ENCODE peak calls at places on chromosome 5, in four cellular contexts. Y is fibroblast of lung; X is CD8-positive, alpha-beta T cell; J is heart right ventricle. A is an unnamed sample.

GRCh38 chr5:34436761-34437501 is 219.2 kb upstream of the RAI14 start:
- DNase-seq in X (no peak), J (no peak), Y (peak; percentile 86), A (no peak)

GRCh38 chr5:115098041-115098702 is 71.5 kb downstream of the TRIM36 start:
- DNase-seq in X (peak; percentile 21), Y (peak; percentile 69), J (no peak), A (peak; percentile 1)

GRCh38 chr5:148924817-148925216 is 98.4 kb downstream of the ADRB2 start:
- DNase-seq in X (no peak), Y (no peak), J (peak; percentile 64), A (no peak)

GRCh38 chr5:115461506-115462290 is 82.9 kb downstream of the FEM1C start:
- DNase-seq in X (no peak), J (no peak), Y (peak; percentile 69), A (no peak)

GRCh38 chr5:141560725-141561483 is 57.9 kb downstream of the DIAPH1 start:
- DNase-seq in Y (peak; percentile 99), J (peak; percentile 95), X (no peak), A (peak; percentile 84)

GRCh38 chr5:154342963-154343362 is 102.8 kb upstream of the SAP30L start:
- DNase-seq in X (no peak), Y (no peak), J (no peak), A (no peak)

GRCh38 chr5:17415282-17415681 is 82.7 kb upstream of the TAF11L2 start:
- DNase-seq in Y (no peak), X (no peak), J (no peak), A (no peak)

GRCh38 chr5:77167695-77168111 is 42.8 kb upstream of the PDE8B start:
- DNase-seq in X (no peak), Y (peak; percentile 88), J (no peak), A (no peak)

GRCh38 chr5:72194846-72195245 is 87.6 kb downstream of the MAP1B start:
- DNase-seq in Y (no peak), J (no peak), X (peak; percentile 10), A (no peak)

GRCh38 chr5:151164687-151165392 is 7.3 kb upstream of the ANXA6 start:
- DNase-seq in Y (peak; percentile 84), X (peak; percentile 81), J (peak; percentile 84), A (peak; percentile 75)

GRCh38 chr5:135814254-135814653 is 20.2 kb upstream of the SLC25A48 start:
- DNase-seq in X (no peak), J (no peak), Y (no peak), A (no peak)

GRCh38 chr5:169458269-169458668 is 125.3 kb upstream of the SPDL1 start:
- DNase-seq in J (no peak), Y (no peak), X (no peak), A (no peak)

GRCh38 chr5:113612060-113612496 is 98.6 kb downstream of the YTHDC2 start:
- DNase-seq in Y (peak; percentile 57), J (no peak), X (no peak), A (no peak)

GRCh38 chr5:170353011-170353890 is 35.9 kb downstream of the KCNMB1 start:
- DNase-seq in Y (no peak), J (no peak), X (no peak), A (peak; percentile 25)

GRCh38 chr5:16502866-16503265 is 37.3 kb upstream of the ZNF622 start:
- DNase-seq in J (no peak), X (no peak), Y (no peak), A (no peak)

GRCh38 chr5:94968507-94969095 is 316.3 kb downstream of the MCTP1 start:
- DNase-seq in X (no peak), J (peak; percentile 24), Y (peak; percentile 83), A (peak; percentile 18)

GRCh38 chr5:141692533-141692888 is 10.5 kb upstream of the ARAP3 start:
- DNase-seq in Y (no peak), X (no peak), J (no peak), A (no peak)

GRCh38 chr5:175541264-175541663 is 62.9 kb downstream of the SFXN1 start:
- DNase-seq in X (no peak), Y (no peak), J (no peak), A (no peak)

GRCh38 chr5:1020461-1020961 is 11.9 kb downstream of the NKD2 start:
- DNase-seq in Y (no peak), J (no peak), X (no peak), A (no peak)

GRCh38 chr5:159965031-159965837 is 43.7 kb upstream of the TTC1 start:
- DNase-seq in J (peak; percentile 39), X (peak; percentile 8), Y (peak; percentile 67), A (peak; percentile 55)

GRCh38 chr5:1140188-1140817 is 28.4 kb upstream of the SLC12A7 start:
- DNase-seq in J (peak; percentile 86), X (peak; percentile 91), Y (peak; percentile 28), A (peak; percentile 75)

GRCh38 chr5:78974011-78974410 is 11.1 kb downstream of the ARSB start:
- DNase-seq in J (no peak), X (no peak), Y (no peak), A (no peak)

GRCh38 chr5:160064441-160064840 is 54.8 kb downstream of the PWWP2A start:
- DNase-seq in J (peak; percentile 40), X (no peak), Y (no peak), A (no peak)

GRCh38 chr5:113204525-113205161 is 228.0 kb downstream of the DCP2 start:
- DNase-seq in Y (peak; percentile 71), X (no peak), J (peak; percentile 45), A (peak; percentile 25)

GRCh38 chr5:164672931-164673694 is 1167.7 kb downstream of the MAT2B start:
- DNase-seq in X (no peak), J (no peak), Y (peak; percentile 44), A (no peak)

GRCh38 chr5:39475055-39475454 is 50.3 kb upstream of the DAB2 start:
- DNase-seq in Y (no peak), X (no peak), J (no peak), A (no peak)

GRCh38 chr5:138011991-138012390 is 20.9 kb downstream of the FAM13B start:
- DNase-seq in X (no peak), J (no peak), Y (no peak), A (no peak)

GRCh38 chr5:116532762-116533525 is 41.7 kb downstream of the SEMA6A start:
- DNase-seq in Y (no peak), X (no peak), J (no peak), A (no peak)

GRCh38 chr5:174317261-174317894 is 271.9 kb downstream of the NSG2 start:
- DNase-seq in J (no peak), Y (peak; percentile 56), X (no peak), A (peak; percentile 18)

GRCh38 chr5:149039501-149039900 is 23.4 kb downstream of the SH3TC2 start:
- DNase-seq in J (no peak), Y (peak; percentile 42), X (no peak), A (no peak)

GRCh38 chr5:171418982-171419662 is at the start of gene FGF18:
- DNase-seq in Y (peak; percentile 73), J (peak; percentile 52), X (peak; percentile 23), A (peak; percentile 63)

GRCh38 chr5:147578228-147579024 is 68.6 kb upstream of the DPYSL3 start:
- DNase-seq in Y (peak; percentile 78), X (no peak), J (no peak), A (no peak)

GRCh38 chr5:83777856-83778255 is 57.2 kb upstream of the HAPLN1 start:
- DNase-seq in X (no peak), Y (no peak), J (no peak), A (no peak)

GRCh38 chr5:10876345-10876744 is 115.3 kb upstream of the DAP start:
- DNase-seq in X (no peak), J (no peak), Y (no peak), A (no peak)

GRCh38 chr5:33612386-33612785 is 171.6 kb downstream of the TARS1 start:
- DNase-seq in J (no peak), Y (peak; percentile 20), X (no peak), A (no peak)

GRCh38 chr5:132778129-132778528 is 1.1 kb upstream of the SEPTIN8 start:
- DNase-seq in J (no peak), X (no peak), Y (no peak), A (no peak)
- H3K4me3 ChIP-seq in J (peak overlapping the region; percentile 90), X (no peak overlapping the region), Y (peak overlapping the region; percentile 78), A (no peak overlapping the region)

GRCh38 chr5:86460519-86460918 is 157.2 kb upstream of the COX7C start:
- DNase-seq in J (no peak), Y (no peak), X (no peak), A (no peak)
- H3K4me3 ChIP-seq in J (no peak overlapping the region), Y (no peak overlapping the region), X (no peak overlapping the region), A (no peak overlapping the region)

DNA sequence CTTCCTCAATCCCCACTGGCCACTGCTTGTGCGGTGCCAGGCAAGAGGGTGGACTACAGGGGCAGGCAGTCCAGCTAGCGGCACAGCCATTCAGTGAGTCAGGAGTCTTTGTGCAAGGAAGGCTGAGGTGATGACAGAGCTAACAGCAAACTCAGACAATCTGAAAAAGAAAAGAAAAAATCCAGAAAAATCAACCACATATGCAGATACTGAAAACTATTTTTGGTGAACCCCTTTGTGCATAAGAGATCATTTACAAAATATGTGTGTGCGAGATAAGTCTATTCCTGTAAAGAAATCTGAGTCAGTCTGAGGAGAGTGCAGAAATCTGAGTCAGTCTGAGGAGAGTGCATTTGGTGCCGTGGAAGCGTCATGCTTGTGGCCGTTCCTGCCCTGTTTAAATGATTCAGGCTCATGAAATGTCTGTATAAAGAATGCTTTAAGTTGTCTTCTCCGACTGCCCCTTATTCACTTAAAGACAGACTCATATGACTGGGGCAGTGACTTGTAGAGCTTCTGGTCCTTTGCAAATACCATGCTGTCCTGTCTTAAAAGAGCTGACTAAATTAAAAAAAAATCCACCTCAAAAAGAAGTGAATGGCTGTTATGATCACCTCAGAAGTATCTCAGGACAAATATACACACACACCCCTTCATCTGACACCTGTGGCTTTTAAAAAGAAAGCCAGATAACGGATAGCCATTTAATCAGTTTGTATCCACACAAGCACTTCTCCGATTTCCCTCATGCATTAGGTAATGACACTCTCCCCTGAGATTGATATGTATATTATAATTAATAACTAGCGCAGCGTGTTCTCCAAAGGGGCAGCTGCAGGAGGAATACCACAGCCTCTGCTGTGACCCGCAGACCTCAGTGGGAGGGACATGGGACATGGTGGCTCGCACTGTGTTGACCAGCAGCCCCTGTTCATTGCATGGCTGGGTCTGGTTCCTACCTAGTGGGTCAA is 47.3 kb downstream of the TRIO start:
- DNase-seq in X (no peak), J (no peak), Y (peak; percentile 97), A (no peak)
- H3K4me3 ChIP-seq in X (no peak overlapping the region), J (no peak overlapping the region), Y (peak overlapping the region; percentile 29), A (no peak overlapping the region)

GRCh38 chr5:62298118-62298517 is 7.9 kb upstream of the KIF2A start:
- DNase-seq in J (no peak), Y (no peak), X (no peak), A (no peak)

GRCh38 chr5:62299600-62299999 is 6.4 kb upstream of the KIF2A start:
- DNase-seq in J (no peak), Y (no peak), X (no peak), A (no peak)

GRCh38 chr5:62296998-62297397 is 9.0 kb upstream of the KIF2A start:
- DNase-seq in X (no peak), J (no peak), Y (no peak), A (no peak)

GRCh38 chr5:62299097-62299496 is 6.9 kb upstream of the KIF2A start:
- DNase-seq in J (no peak), X (no peak), Y (no peak), A (no peak)
- H3K4me3 ChIP-seq in J (no peak overlapping the region), X (no peak overlapping the region), Y (no peak overlapping the region), A (no peak overlapping the region)

A was measured in thyroid gland.